ENCODE peak calls at places on chromosome 7, in four cellular contexts. One of them, this sample, is unnamed. For H3K4me1, the result is how much of the 10 kb centered on the place peaks cover.

GRCh38 chr7:31027161-31027965 is 24.7 kb upstream of the ADCYAP1R1 start:
- DNase-seq in IMR-90: no peak
- DNase-seq in HepG2: no peak
- DNase-seq in K562: no peak
- DNase-seq in this sample: no peak

GRCh38 chr7:100598425-100598824 is 3.7 kb upstream of the PCOLCE start:
- DNase-seq in K562: no peak
- DNase-seq in IMR-90: peak
- DNase-seq in HepG2: no peak
- DNase-seq in this sample: no peak

GRCh38 chr7:116357776-116358670 is 141.5 kb upstream of the CAV2 start:
- DNase-seq in HepG2: no peak
- DNase-seq in K562: no peak
- DNase-seq in IMR-90: peak
- DNase-seq in this sample: peak

GRCh38 chr7:131623154-131623553 is 66.7 kb upstream of the PODXL start:
- DNase-seq in HepG2: no peak
- DNase-seq in K562: peak
- DNase-seq in IMR-90: no peak
- DNase-seq in this sample: no peak

GRCh38 chr7:151366141-151366871 is 24.7 kb downstream of the NUB1 start:
- DNase-seq in IMR-90: peak
- DNase-seq in HepG2: no peak
- DNase-seq in K562: no peak
- DNase-seq in this sample: no peak

GRCh38 chr7:122143376-122143750 is 686 bp downstream of the AASS start:
- DNase-seq in K562: no peak
- DNase-seq in HepG2: no peak
- DNase-seq in IMR-90: peak
- DNase-seq in this sample: no peak

GRCh38 chr7:131166066-131166465 is 161.6 kb upstream of the MKLN1 start:
- DNase-seq in K562: no peak
- DNase-seq in IMR-90: peak
- DNase-seq in HepG2: no peak
- DNase-seq in this sample: no peak

GRCh38 chr7:66768865-66769832 is 28.6 kb downstream of the RABGEF1 start:
- DNase-seq in K562: no peak
- DNase-seq in HepG2: no peak
- DNase-seq in IMR-90: peak
- DNase-seq in this sample: no peak

GRCh38 chr7:134593530-134594392 is 44.9 kb downstream of the AKR1B15 start:
- DNase-seq in IMR-90: peak
- DNase-seq in HepG2: peak
- DNase-seq in K562: peak
- DNase-seq in this sample: peak

GRCh38 chr7:99392659-99393362 is 15.6 kb downstream of the PDAP1 start:
- DNase-seq in IMR-90: no peak
- DNase-seq in HepG2: no peak
- DNase-seq in K562: peak
- DNase-seq in this sample: no peak

GRCh38 chr7:95102662-95103061 is 195.3 kb downstream of the PPP1R9A start:
- DNase-seq in HepG2: peak
- DNase-seq in IMR-90: no peak
- DNase-seq in K562: no peak
- DNase-seq in this sample: peak
- TF ChIP-seq MAZ in HepG2: no peak
- TF ChIP-seq MAZ in IMR-90: no peak
- TF ChIP-seq MAZ in K562: no peak
- TF ChIP-seq MAZ in this sample: no peak

GRCh38 chr7:101984141-101984879 is 166.9 kb downstream of the CUX1 start:
- DNase-seq in IMR-90: no peak
- DNase-seq in K562: no peak
- DNase-seq in HepG2: no peak
- DNase-seq in this sample: peak
- H3K4me1 ChIP-seq in IMR-90: under half
- H3K4me1 ChIP-seq in K562: under half
- H3K4me1 ChIP-seq in HepG2: under half
- H3K4me1 ChIP-seq in this sample: under half

GRCh38 chr7:140033036-140033435 is 29.7 kb downstream of the PARP12 start:
- DNase-seq in K562: no peak
- DNase-seq in HepG2: no peak
- DNase-seq in IMR-90: peak
- DNase-seq in this sample: no peak

GRCh38 chr7:140033779-140034363 is 28.9 kb downstream of the PARP12 start:
- DNase-seq in K562: no peak
- DNase-seq in IMR-90: peak
- DNase-seq in HepG2: no peak
- DNase-seq in this sample: no peak

GRCh38 chr7:140028311-140028710 is 34.4 kb downstream of the PARP12 start:
- DNase-seq in IMR-90: no peak
- DNase-seq in K562: no peak
- DNase-seq in HepG2: no peak
- DNase-seq in this sample: no peak

GRCh38 chr7:140029072-140029471 is 33.7 kb downstream of the PARP12 start:
- DNase-seq in IMR-90: no peak
- DNase-seq in HepG2: no peak
- DNase-seq in K562: no peak
- DNase-seq in this sample: no peak

GRCh38 chr7:140031364-140031763 is 31.4 kb downstream of the PARP12 start:
- DNase-seq in K562: no peak
- DNase-seq in HepG2: no peak
- DNase-seq in IMR-90: no peak
- DNase-seq in this sample: no peak
- TF ChIP-seq MAZ in K562: no peak
- TF ChIP-seq MAZ in HepG2: no peak
- TF ChIP-seq MAZ in IMR-90: no peak
- TF ChIP-seq MAZ in this sample: no peak

DNA sequence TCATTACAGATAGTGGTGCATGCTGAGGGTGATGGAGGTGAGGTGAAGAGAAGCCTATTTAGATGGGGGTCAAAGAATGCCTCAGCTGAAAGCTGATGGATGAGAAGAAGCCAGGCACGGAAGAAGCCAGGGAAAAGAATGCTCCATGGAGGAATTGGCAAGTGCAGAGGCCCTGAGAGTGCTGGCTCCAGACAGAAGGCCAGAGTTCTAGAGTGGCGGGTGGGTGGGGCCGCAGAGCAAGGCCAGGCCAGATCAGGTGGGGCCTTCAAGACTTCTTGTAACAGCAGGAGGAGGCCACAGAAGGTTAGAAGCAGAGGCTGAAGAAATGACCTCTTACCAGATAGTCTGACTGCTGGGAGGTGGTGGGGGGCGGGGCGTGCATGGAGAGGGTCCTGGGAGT is 7.3 kb downstream of the EEPD1 start:
- DNase-seq in K562: no peak
- DNase-seq in IMR-90: no peak
- DNase-seq in HepG2: no peak
- DNase-seq in this sample: no peak
- H3K4me1 ChIP-seq in K562: under half
- H3K4me1 ChIP-seq in IMR-90: under half
- H3K4me1 ChIP-seq in HepG2: half or more
- H3K4me1 ChIP-seq in this sample: under half

GRCh38 chr7:28865494-28866257 is 92.5 kb downstream of the TRIL start:
- DNase-seq in K562: no peak
- DNase-seq in HepG2: no peak
- DNase-seq in IMR-90: peak
- DNase-seq in this sample: no peak
- TF ChIP-seq MAZ in K562: no peak
- TF ChIP-seq MAZ in HepG2: no peak
- TF ChIP-seq MAZ in IMR-90: no peak
- TF ChIP-seq MAZ in this sample: no peak

DNA sequence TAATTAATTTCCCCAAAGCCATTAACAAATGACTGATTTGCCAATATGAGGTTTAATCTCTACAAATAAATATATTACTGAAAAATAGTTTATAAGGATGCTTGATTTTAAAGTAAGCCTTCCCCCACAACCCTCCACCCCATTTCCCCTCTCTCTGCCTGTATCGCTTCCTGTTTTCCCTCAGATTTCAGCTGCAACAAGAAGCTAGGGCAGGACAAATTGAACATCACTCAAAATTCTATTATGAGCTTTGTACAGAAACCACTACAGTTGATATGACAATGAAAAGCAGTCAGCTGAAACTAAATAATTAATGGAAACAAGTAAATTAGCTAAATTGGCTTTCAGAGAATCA is 109.0 kb upstream of the SP4 start:
- DNase-seq in HepG2: no peak
- DNase-seq in IMR-90: no peak
- DNase-seq in K562: no peak
- DNase-seq in this sample: no peak
- H3K4me1 ChIP-seq in HepG2: under half
- H3K4me1 ChIP-seq in IMR-90: under half
- H3K4me1 ChIP-seq in K562: under half
- H3K4me1 ChIP-seq in this sample: under half

GRCh38 chr7:44062180-44062902 is 3.0 kb downstream of the PGAM2 start:
- DNase-seq in IMR-90: no peak
- DNase-seq in HepG2: no peak
- DNase-seq in K562: no peak
- DNase-seq in this sample: no peak

GRCh38 chr7:44064791-44065430 is 456 bp downstream of the PGAM2 start:
- DNase-seq in K562: no peak
- DNase-seq in HepG2: no peak
- DNase-seq in IMR-90: no peak
- DNase-seq in this sample: no peak

GRCh38 chr7:44062903-44063295 is 2.5 kb downstream of the PGAM2 start:
- DNase-seq in K562: no peak
- DNase-seq in IMR-90: no peak
- DNase-seq in HepG2: no peak
- DNase-seq in this sample: no peak

GRCh38 chr7:44063894-44064651 is 1.3 kb downstream of the PGAM2 start:
- DNase-seq in IMR-90: no peak
- DNase-seq in HepG2: no peak
- DNase-seq in K562: no peak
- DNase-seq in this sample: no peak

DNA sequence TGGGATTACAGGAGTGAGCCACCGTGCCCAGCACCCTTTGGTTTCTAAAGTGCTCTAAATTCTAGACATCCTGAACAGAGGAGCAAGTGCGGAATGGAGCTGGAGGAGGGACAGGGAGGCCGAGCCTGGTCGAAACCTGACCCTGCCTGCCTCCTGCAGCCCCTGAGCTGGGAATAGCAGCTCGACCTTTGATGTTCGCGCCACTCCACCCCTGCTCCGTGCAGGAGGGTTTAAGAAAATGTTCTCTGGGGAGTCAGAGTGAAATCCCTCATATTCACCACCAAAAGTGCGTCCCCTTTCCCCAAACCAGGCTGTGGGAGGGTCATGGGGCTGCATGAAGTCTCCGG is 1.8 kb downstream of the PGAM2 start:
- DNase-seq in K562: no peak
- DNase-seq in IMR-90: no peak
- DNase-seq in HepG2: no peak
- DNase-seq in this sample: no peak
- TF ChIP-seq MAZ in K562: no peak
- TF ChIP-seq MAZ in IMR-90: no peak
- TF ChIP-seq MAZ in HepG2: no peak
- TF ChIP-seq MAZ in this sample: no peak

GRCh38 chr7:6376820-6377219 is 70.9 kb downstream of the DAGLB start:
- DNase-seq in HepG2: peak
- DNase-seq in K562: no peak
- DNase-seq in IMR-90: no peak
- DNase-seq in this sample: no peak

GRCh38 chr7:6384327-6384726 is 63.4 kb downstream of the DAGLB start:
- DNase-seq in HepG2: no peak
- DNase-seq in IMR-90: no peak
- DNase-seq in K562: no peak
- DNase-seq in this sample: no peak

GRCh38 chr7:6379881-6380280 is 67.9 kb downstream of the DAGLB start:
- DNase-seq in HepG2: no peak
- DNase-seq in K562: no peak
- DNase-seq in IMR-90: no peak
- DNase-seq in this sample: no peak

GRCh38 chr7:6382797-6383196 is 65.0 kb downstream of the DAGLB start:
- DNase-seq in HepG2: no peak
- DNase-seq in K562: no peak
- DNase-seq in IMR-90: no peak
- DNase-seq in this sample: no peak

GRCh38 chr7:6380310-6381095 is 67.3 kb downstream of the DAGLB start:
- DNase-seq in HepG2: no peak
- DNase-seq in IMR-90: no peak
- DNase-seq in K562: no peak
- DNase-seq in this sample: no peak
- H3K4me1 ChIP-seq in HepG2: half or more
- H3K4me1 ChIP-seq in IMR-90: under half
- H3K4me1 ChIP-seq in K562: under half
- H3K4me1 ChIP-seq in this sample: half or more

GRCh38 chr7:82530361-82530760 is 86.8 kb upstream of the CACNA2D1 start:
- DNase-seq in K562: no peak
- DNase-seq in IMR-90: no peak
- DNase-seq in HepG2: no peak
- DNase-seq in this sample: no peak

GRCh38 chr7:82534687-82535086 is 91.1 kb upstream of the CACNA2D1 start:
- DNase-seq in IMR-90: peak
- DNase-seq in K562: no peak
- DNase-seq in HepG2: no peak
- DNase-seq in this sample: peak

GRCh38 chr7:82527831-82528230 is 84.3 kb upstream of the CACNA2D1 start:
- DNase-seq in IMR-90: peak
- DNase-seq in K562: no peak
- DNase-seq in HepG2: no peak
- DNase-seq in this sample: no peak

GRCh38 chr7:82528577-82529305 is 85.2 kb upstream of the CACNA2D1 start:
- DNase-seq in HepG2: no peak
- DNase-seq in IMR-90: peak
- DNase-seq in K562: no peak
- DNase-seq in this sample: no peak
- TF ChIP-seq MAZ in HepG2: no peak
- TF ChIP-seq MAZ in IMR-90: no peak
- TF ChIP-seq MAZ in K562: no peak
- TF ChIP-seq MAZ in this sample: no peak

GRCh38 chr7:155759740-155760430 is 52.4 kb downstream of the SHH start:
- DNase-seq in IMR-90: no peak
- DNase-seq in K562: no peak
- DNase-seq in HepG2: no peak
- DNase-seq in this sample: no peak
- H3K4me1 ChIP-seq in IMR-90: under half
- H3K4me1 ChIP-seq in K562: under half
- H3K4me1 ChIP-seq in HepG2: under half
- H3K4me1 ChIP-seq in this sample: under half

This sample was measured in A549.